ENCODE peak calls at places on chromosomes 11 and 22, in eight cellular contexts. D, O, T, S, Y, F, U and I are unnamed samples. For H3K36me3, the result is how much of the 10 kb centered on the place peaks cover.

GRCh38 chr22:19797631-19798319 is 37.2 kb downstream of the TBX1 start:
- DNase-seq in U (no peak), T (no peak), O (no peak), Y (no peak), S (no peak), F (no peak), D (no peak), I (no peak)

GRCh38 chr11:69439127-69439526 is 42.3 kb upstream of the LINC01488 start:
- DNase-seq in F (no peak), T (peak), D (peak), U (no peak), Y (no peak), S (peak), O (no peak), I (peak)

GRCh38 chr11:22690891-22691290 is 24.5 kb downstream of the GAS2 start:
- DNase-seq in S (no peak), T (no peak), F (no peak), Y (no peak), U (no peak), D (no peak), O (no peak), I (no peak)

GRCh38 chr11:75140269-75141138 is 10.4 kb upstream of the SLCO2B1 start:
- DNase-seq in O (peak), Y (peak), S (peak), T (peak), U (peak), F (no peak), D (peak), I (peak)

GRCh38 chr11:75320046-75320618 is 31.3 kb downstream of the ARRB1 start:
- DNase-seq in F (no peak), U (no peak), T (no peak), Y (no peak), D (no peak), S (no peak), O (no peak), I (peak)

GRCh38 chr22:46074771-46075551 is 75.4 kb upstream of the PPARA start:
- DNase-seq in T (no peak), O (no peak), S (peak), F (no peak), U (peak), D (peak), Y (no peak), I (no peak)

GRCh38 chr11:9315078-9315688 is 790 bp upstream of the TMEM41B start:
- DNase-seq in D (no peak), O (no peak), Y (no peak), S (no peak), U (no peak), F (no peak), T (no peak), I (no peak)

GRCh38 chr11:1776331-1776851 is 12.7 kb upstream of the CTSD start:
- DNase-seq in S (no peak), O (no peak), Y (no peak), T (no peak), U (no peak), F (no peak), D (no peak), I (no peak)

GRCh38 chr11:11995601-11996000 is 12.8 kb downstream of the DKK3 start:
- DNase-seq in F (no peak), S (no peak), T (no peak), Y (no peak), O (no peak), U (no peak), D (no peak), I (no peak)

GRCh38 chr11:18332891-18333290 is 10.5 kb downstream of the GTF2H1 start:
- DNase-seq in Y (no peak), F (no peak), U (no peak), D (no peak), S (no peak), T (no peak), O (no peak), I (no peak)
- H3K36me3 ChIP-seq in Y (under half), F (under half), U (under half), D (half or more), S (under half), T (under half), O (under half), I (half or more)

GRCh38 chr11:130278151-130278550 is 36.6 kb downstream of the ZBTB44 start:
- DNase-seq in D (no peak), O (no peak), U (no peak), S (no peak), Y (no peak), F (no peak), T (no peak), I (no peak)

GRCh38 chr11:130282111-130282510 is 32.6 kb downstream of the ZBTB44 start:
- DNase-seq in Y (no peak), S (no peak), U (no peak), O (no peak), F (no peak), D (no peak), T (no peak), I (no peak)

DNA sequence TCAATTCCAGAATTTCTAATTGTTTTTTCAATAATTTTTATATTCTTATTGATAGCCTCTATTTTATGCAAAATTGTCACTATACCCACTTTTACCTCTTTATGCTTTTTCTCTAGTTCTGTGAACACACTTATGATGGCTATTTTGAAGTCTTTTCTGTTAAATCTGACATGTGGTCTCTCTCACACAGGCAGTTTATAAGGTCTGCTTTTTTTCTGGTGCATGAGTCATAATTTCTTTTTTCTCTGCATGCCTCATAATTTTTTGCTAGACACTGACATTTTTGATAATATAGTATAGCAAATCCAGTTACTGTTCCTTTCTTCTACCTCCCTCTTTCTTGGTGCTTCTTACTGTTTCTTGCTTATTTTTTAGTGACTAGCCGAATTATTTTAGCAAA is 36.0 kb downstream of the ZBTB44 start:
- DNase-seq in D (no peak), U (no peak), Y (no peak), O (no peak), T (no peak), S (no peak), F (no peak), I (no peak)
- H3K36me3 ChIP-seq in D (under half), U (under half), Y (under half), O (under half), T (under half), S (under half), F (under half), I (under half)

GRCh38 chr22:50414476-50415248 is 60.2 kb downstream of the SBF1 start:
- DNase-seq in O (no peak), Y (no peak), D (no peak), F (no peak), S (no peak), U (no peak), T (no peak), I (no peak)
- H3K36me3 ChIP-seq in O (half or more), Y (under half), D (half or more), F (half or more), S (under half), U (under half), T (under half), I (half or more)

GRCh38 chr11:73126804-73127480 is 15.2 kb downstream of the FCHSD2 start:
- DNase-seq in U (no peak), O (no peak), F (no peak), T (no peak), S (no peak), D (no peak), Y (no peak), I (no peak)

GRCh38 chr11:73130181-73130580 is 11.9 kb downstream of the FCHSD2 start:
- DNase-seq in S (no peak), O (no peak), Y (no peak), F (no peak), T (no peak), D (no peak), U (no peak), I (no peak)

GRCh38 chr11:73124796-73125195 is 17.3 kb downstream of the FCHSD2 start:
- DNase-seq in S (no peak), F (no peak), U (no peak), O (no peak), Y (no peak), T (no peak), D (no peak), I (no peak)

DNA sequence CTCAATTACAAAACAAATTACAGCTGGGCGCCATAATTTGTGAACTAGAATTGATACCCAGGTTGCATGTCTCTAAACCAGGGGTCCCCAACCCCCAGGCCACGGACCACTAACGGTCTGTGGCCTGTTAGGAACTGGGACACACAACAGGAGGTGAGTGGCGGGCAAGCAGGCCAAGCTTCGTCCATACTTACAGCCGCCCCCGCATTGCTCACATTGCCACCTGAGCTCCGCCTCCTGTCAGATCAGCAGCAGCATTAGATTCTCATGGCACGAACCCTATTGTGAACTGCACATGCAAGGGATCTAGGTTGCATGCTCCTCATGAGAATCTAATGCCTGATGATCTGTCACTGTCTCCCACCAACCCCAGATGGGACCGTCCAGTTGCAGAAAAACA is 12.9 kb downstream of the FCHSD2 start:
- DNase-seq in D (no peak), T (no peak), O (no peak), Y (no peak), F (no peak), U (no peak), S (no peak), I (no peak)
- H3K36me3 ChIP-seq in D (half or more), T (under half), O (under half), Y (under half), F (under half), U (under half), S (under half), I (under half)

GRCh38 chr11:72067676-72068075 is 12.7 kb downstream of the NUMA1 start:
- DNase-seq in Y (no peak), F (no peak), U (no peak), D (no peak), S (no peak), O (no peak), T (no peak), I (no peak)
- H3K36me3 ChIP-seq in Y (under half), F (under half), U (under half), D (under half), S (under half), O (under half), T (under half), I (under half)